ENCODE peak calls at places on chromosomes 12 and 14, in eight cellular contexts. Y is GM23338, D is NB4, H is transverse colon, O is spleen, I is upper lobe of left lung, B is GM12864, S is neural progenitor cell. U is an unnamed sample.

GRCh38 chr14:101363261-101363555 is 198.1 kb upstream of the DIO3 start:
- DNase-seq in Y (no peak), D (no peak), H (no peak), O (no peak), I (no peak), B (no peak), S (no peak), U (no peak)

GRCh38 chr12:32454075-32454474 is 54.7 kb downstream of the FGD4 start:
- DNase-seq in Y (peak), D (no peak), H (no peak), O (no peak), I (no peak), B (no peak), S (peak), U (peak)

GRCh38 chr12:132206093-132206434 is 61.8 kb downstream of the NOC4L start:
- DNase-seq in Y (no peak), D (no peak), H (no peak), O (no peak), I (peak), B (no peak), S (no peak), U (no peak)

GRCh38 chr12:109052097-109052414 is 320 bp upstream of the USP30 start:
- DNase-seq in Y (no peak), D (no peak), H (no peak), O (no peak), I (no peak), B (no peak), S (no peak), U (no peak)

GRCh38 chr12:62191747-62192485 is 68.3 kb upstream of the USP15 start:
- DNase-seq in Y (peak), D (no peak), H (no peak), O (peak), I (peak), B (no peak), S (peak), U (peak)

GRCh38 chr14:69010632-69011031 is 31.5 kb upstream of the ACTN1 start:
- DNase-seq in Y (no peak), D (no peak), H (peak), O (no peak), I (no peak), B (no peak), S (no peak), U (peak)

GRCh38 chr12:117854339-117855012 is 114.3 kb downstream of the KSR2 start:
- DNase-seq in Y (peak), D (peak), H (peak), O (no peak), I (no peak), B (no peak), S (peak), U (peak)

GRCh38 chr14:88554458-88555286 is at the start of gene PTPN21:
- DNase-seq in Y (peak), D (peak), H (peak), O (peak), I (peak), B (no peak), S (peak), U (peak)

GRCh38 chr12:13049816-13050215 is 5.6 kb downstream of the FAM234B start:
- DNase-seq in Y (peak), D (no peak), H (no peak), O (no peak), I (no peak), B (no peak), S (no peak), U (no peak)

GRCh38 chr14:49051328-49052060 is 534.7 kb downstream of the RPS29 start:
- DNase-seq in Y (no peak), D (no peak), H (no peak), O (no peak), I (no peak), B (no peak), S (no peak), U (no peak)

GRCh38 chr12:79121486-79121885 is 256.9 kb downstream of the SYT1 start:
- DNase-seq in Y (peak), D (peak), H (no peak), O (no peak), I (no peak), B (no peak), S (no peak), U (peak)

GRCh38 chr14:100100032-100100405 is 34.8 kb downstream of the EVL start:
- DNase-seq in Y (no peak), D (no peak), H (no peak), O (no peak), I (no peak), B (no peak), S (no peak), U (peak)

GRCh38 chr14:95396221-95396620 is 76.5 kb upstream of the CLMN start:
- DNase-seq in Y (no peak), D (no peak), H (no peak), O (no peak), I (no peak), B (no peak), S (no peak), U (no peak)

GRCh38 chr14:34548472-34548981 is 9.0 kb upstream of the EAPP start:
- DNase-seq in Y (no peak), D (no peak), H (no peak), O (peak), I (no peak), B (no peak), S (no peak), U (no peak)

GRCh38 chr14:39957290-39957689 is 525.1 kb upstream of the FBXO33 start:
- DNase-seq in Y (no peak), D (no peak), H (no peak), O (no peak), I (no peak), B (no peak), S (no peak), U (no peak)

GRCh38 chr12:27437839-27438238 is 8.7 kb upstream of the SMCO2 start:
- DNase-seq in Y (no peak), D (peak), H (no peak), O (no peak), I (no peak), B (no peak), S (no peak), U (no peak)

GRCh38 chr12:122825773-122826724 is 9.2 kb upstream of the HIP1R start:
- DNase-seq in Y (peak), D (peak), H (no peak), O (peak), I (no peak), B (no peak), S (peak), U (peak)

GRCh38 chr14:73759183-73759713 is 45.1 kb upstream of the PNMA1 start:
- DNase-seq in Y (peak), D (peak), H (peak), O (peak), I (peak), B (no peak), S (peak), U (peak)

GRCh38 chr14:77889971-77890442 is 90.1 kb downstream of the ADCK1 start:
- DNase-seq in Y (no peak), D (no peak), H (no peak), O (peak), I (no peak), B (no peak), S (no peak), U (peak)

GRCh38 chr12:104890463-104891096 is 67.5 kb downstream of the SLC41A2 start:
- DNase-seq in Y (no peak), D (peak), H (no peak), O (no peak), I (no peak), B (no peak), S (no peak), U (peak)

GRCh38 chr12:56317675-56318074 is 1.9 kb upstream of the CNPY2 start:
- DNase-seq in Y (peak), D (no peak), H (no peak), O (no peak), I (no peak), B (no peak), S (peak), U (no peak)

GRCh38 chr12:43957732-43958131 is 121.9 kb downstream of the TMEM117 start:
- DNase-seq in Y (peak), D (peak), H (no peak), O (no peak), I (no peak), B (peak), S (peak), U (peak)

GRCh38 chr14:104387385-104388010 is 192.1 kb upstream of the C14orf180 start:
- DNase-seq in Y (no peak), D (no peak), H (peak), O (peak), I (peak), B (no peak), S (no peak), U (no peak)

GRCh38 chr12:12315838-12316237 is 34.2 kb downstream of the MANSC1 start:
- DNase-seq in Y (no peak), D (no peak), H (no peak), O (peak), I (no peak), B (no peak), S (no peak), U (no peak)

GRCh38 chr14:23632461-23633159 is 3.6 kb upstream of the DHRS2 start:
- DNase-seq in Y (no peak), D (no peak), H (no peak), O (no peak), I (no peak), B (no peak), S (no peak), U (no peak)
- H3K4me3 ChIP-seq in Y (no peak), D (no peak), H (no peak), O (peak), I (no peak), B (no peak), S (no peak), U (no peak)

GRCh38 chr12:22626429-22626828 is 1.5 kb downstream of the ETNK1 start:
- DNase-seq in Y (no peak), D (peak), H (no peak), O (no peak), I (no peak), B (peak), S (no peak), U (peak)

GRCh38 chr12:22625671-22626251 is 790 bp downstream of the ETNK1 start:
- DNase-seq in Y (peak), D (peak), H (peak), O (no peak), I (no peak), B (no peak), S (peak), U (peak)

GRCh38 chr12:22624573-22624907 is 431 bp upstream of the ETNK1 start:
- DNase-seq in Y (no peak), D (no peak), H (no peak), O (no peak), I (no peak), B (no peak), S (no peak), U (no peak)

GRCh38 chr12:22627351-22627750 is 2.4 kb downstream of the ETNK1 start:
- DNase-seq in Y (no peak), D (no peak), H (no peak), O (no peak), I (no peak), B (no peak), S (no peak), U (no peak)

GRCh38 chr12:22624908-22625646 is at the start of gene ETNK1:
- DNase-seq in Y (peak), D (peak), H (peak), O (peak), I (peak), B (peak), S (peak), U (peak)
- TF ChIP-seq CTCF in Y (no peak), D (no peak), H (peak), O (no peak), I (no peak), B (no peak), S (no peak), U (no peak)

GRCh38 chr12:77210724-77211123 is 145.4 kb upstream of the E2F7 start:
- DNase-seq in Y (no peak), D (no peak), H (no peak), O (no peak), I (no peak), B (no peak), S (no peak), U (no peak)

GRCh38 chr12:77218278-77218677 is 152.9 kb upstream of the E2F7 start:
- DNase-seq in Y (no peak), D (no peak), H (no peak), O (no peak), I (no peak), B (no peak), S (no peak), U (no peak)

GRCh38 chr12:77214136-77214535 is 148.8 kb upstream of the E2F7 start:
- DNase-seq in Y (no peak), D (no peak), H (no peak), O (no peak), I (no peak), B (no peak), S (no peak), U (peak)

DNA sequence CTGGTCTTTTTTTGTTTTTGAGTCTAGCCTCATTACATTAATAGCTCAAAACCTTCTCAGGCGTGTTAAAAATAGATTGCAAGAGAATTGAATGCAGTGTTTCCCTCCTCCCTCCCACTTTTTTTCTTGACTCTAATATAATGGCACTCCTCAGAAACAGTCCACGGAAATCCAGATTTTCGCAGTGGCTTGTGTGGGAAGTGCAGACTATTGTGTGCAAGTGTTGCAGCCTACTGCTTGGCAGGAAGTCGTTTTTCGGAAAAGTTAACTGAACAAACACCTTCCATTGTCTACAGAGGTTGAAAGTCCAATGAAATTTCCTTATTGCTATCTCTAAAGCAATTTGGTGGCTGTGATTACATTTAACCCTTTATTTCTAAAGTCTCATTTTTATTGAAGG is 147.9 kb upstream of the E2F7 start:
- DNase-seq in Y (no peak), D (no peak), H (peak), O (no peak), I (no peak), B (no peak), S (no peak), U (no peak)
- H3K4me3 ChIP-seq in Y (no peak), D (no peak), H (no peak), O (no peak), I (no peak), B (no peak), S (no peak), U (no peak)

GRCh38 chr12:40622246-40622838 is 69.9 kb upstream of the CNTN1 start:
- DNase-seq in Y (peak), D (peak), H (peak), O (no peak), I (no peak), B (peak), S (peak), U (peak)
- TF ChIP-seq CTCF in Y (peak), D (peak), H (peak), O (peak), I (peak), B (peak), S (peak), U (peak)

GRCh38 chr12:127628655-127629054 is 638.3 kb upstream of the TMEM132C start:
- DNase-seq in Y (no peak), D (no peak), H (no peak), O (no peak), I (no peak), B (no peak), S (no peak), U (no peak)
- H3K4me3 ChIP-seq in Y (no peak), D (no peak), H (no peak), O (no peak), I (no peak), B (no peak), S (no peak), U (no peak)

GRCh38 chr14:52937869-52938268 is 13.0 kb downstream of the FERMT2 start:
- DNase-seq in Y (no peak), D (no peak), H (no peak), O (no peak), I (no peak), B (no peak), S (no peak), U (no peak)
- TF ChIP-seq CTCF in Y (no peak), D (no peak), H (no peak), O (no peak), I (no peak), B (no peak), S (no peak), U (no peak)

DNA sequence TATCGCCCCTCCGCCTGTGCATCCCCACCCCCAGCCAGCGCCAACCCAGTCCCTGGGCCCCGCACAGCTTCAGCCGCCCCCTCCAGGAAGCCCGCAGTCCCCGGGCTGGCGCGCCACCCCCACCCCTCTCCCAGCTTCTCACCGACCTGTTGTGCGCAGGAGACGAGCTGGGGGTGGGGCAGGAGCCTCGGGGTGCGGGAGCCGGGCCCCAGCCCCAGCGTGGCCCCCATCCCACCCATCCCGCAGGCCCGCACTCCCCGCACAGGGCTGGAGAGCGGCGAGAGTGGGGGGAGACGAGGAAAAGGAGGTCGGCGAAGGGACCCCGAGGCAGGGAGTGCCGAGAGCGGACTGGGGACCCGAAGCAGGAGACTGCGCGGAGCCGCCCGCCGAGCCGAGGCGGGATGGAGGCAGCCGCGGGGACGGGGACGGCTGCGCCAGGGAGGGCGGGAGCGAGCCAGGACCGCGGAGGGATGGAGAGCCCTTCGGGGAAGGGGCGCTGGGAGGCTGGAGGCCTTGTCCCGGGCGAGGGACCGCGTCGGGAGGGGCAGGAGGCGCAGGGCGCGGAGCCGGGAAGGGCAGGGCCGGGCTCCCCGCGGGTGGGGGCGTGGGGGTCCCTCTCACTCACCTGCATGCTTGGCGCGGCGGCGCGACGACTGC is 498 bp downstream of the PIANP start:
- DNase-seq in Y (peak), D (no peak), H (peak), O (peak), I (peak), B (no peak), S (peak), U (no peak)
- H3K4me3 ChIP-seq in Y (peak), D (no peak), H (peak), O (peak), I (peak), B (no peak), S (peak), U (peak)